ENCODE peak calls at places on chromosomes 7 and 10, in four cellular contexts. One of them, this sample, is unnamed.
A peak's percentile ranks its signal among the peaks of the same experiment; 100 is the strongest.

GRCh38 chr10:111600772-111601171 is 523.9 kb downstream of the ADRA2A start:
- DNase-seq in HepG2: no peak
- DNase-seq in H1: no peak
- DNase-seq in GM12878: no peak
- DNase-seq in this sample: no peak

GRCh38 chr7:831596-832291 is 532 bp upstream of the SUN1 start:
- DNase-seq in HepG2: peak; percentile 35
- DNase-seq in H1: no peak
- DNase-seq in GM12878: peak; percentile 64
- DNase-seq in this sample: no peak

GRCh38 chr7:148507741-148508285 is 82.8 kb upstream of the C7orf33 start:
- DNase-seq in HepG2: no peak
- DNase-seq in H1: no peak
- DNase-seq in GM12878: no peak
- DNase-seq in this sample: no peak

GRCh38 chr10:71631007-71631859 is 88.3 kb downstream of the C10orf105 start:
- DNase-seq in HepG2: no peak
- DNase-seq in H1: no peak
- DNase-seq in GM12878: no peak
- DNase-seq in this sample: peak; percentile 51

GRCh38 chr10:97689637-97690036 is 2.6 kb upstream of the AVPI1 start:
- DNase-seq in HepG2: no peak
- DNase-seq in GM12878: no peak
- DNase-seq in H1: no peak
- DNase-seq in this sample: no peak

GRCh38 chr10:74799840-74800239 is 26.6 kb upstream of the KAT6B start:
- DNase-seq in H1: no peak
- DNase-seq in GM12878: no peak
- DNase-seq in HepG2: peak; percentile 17
- DNase-seq in this sample: no peak

GRCh38 chr7:105325225-105325904 is 63.4 kb downstream of the SRPK2 start:
- DNase-seq in GM12878: no peak
- DNase-seq in HepG2: no peak
- DNase-seq in H1: no peak
- DNase-seq in this sample: no peak

GRCh38 chr10:32210306-32211045 is 136.5 kb downstream of the EPC1 start:
- DNase-seq in GM12878: no peak
- DNase-seq in HepG2: peak; percentile 65
- DNase-seq in H1: peak; percentile 2
- DNase-seq in this sample: no peak

GRCh38 chr10:70786799-70787415 is 1.7 kb upstream of the TBATA start:
- DNase-seq in H1: no peak
- DNase-seq in HepG2: no peak
- DNase-seq in GM12878: no peak
- DNase-seq in this sample: no peak

GRCh38 chr10:98340946-98341345 is 73.0 kb upstream of the LOXL4 start:
- DNase-seq in H1: no peak
- DNase-seq in HepG2: no peak
- DNase-seq in GM12878: no peak
- DNase-seq in this sample: no peak

GRCh38 chr10:6607778-6608177 is 27.7 kb upstream of the PRKCQ start:
- DNase-seq in HepG2: no peak
- DNase-seq in H1: no peak
- DNase-seq in GM12878: no peak
- DNase-seq in this sample: no peak

GRCh38 chr7:29116361-29116760 is 30.0 kb downstream of the CPVL start:
- DNase-seq in H1: no peak
- DNase-seq in HepG2: peak; percentile 69
- DNase-seq in GM12878: no peak
- DNase-seq in this sample: no peak

GRCh38 chr10:84097787-84098353 is 41.4 kb upstream of the GHITM start:
- DNase-seq in HepG2: no peak
- DNase-seq in H1: no peak
- DNase-seq in GM12878: no peak
- DNase-seq in this sample: no peak

GRCh38 chr10:46229144-46229563 is 57.6 kb upstream of the ANTXRL start:
- DNase-seq in HepG2: peak; percentile 46
- DNase-seq in GM12878: no peak
- DNase-seq in H1: no peak
- DNase-seq in this sample: peak; percentile 23

GRCh38 chr10:70053896-70054641 is 1.4 kb downstream of the MACROH2A2 start:
- DNase-seq in H1: no peak
- DNase-seq in HepG2: peak; percentile 20
- DNase-seq in GM12878: no peak
- DNase-seq in this sample: no peak

GRCh38 chr7:47470567-47471357 is 111.1 kb downstream of the TNS3 start:
- DNase-seq in GM12878: no peak
- DNase-seq in H1: peak; percentile 50
- DNase-seq in HepG2: peak; percentile 95
- DNase-seq in this sample: no peak

DNA sequence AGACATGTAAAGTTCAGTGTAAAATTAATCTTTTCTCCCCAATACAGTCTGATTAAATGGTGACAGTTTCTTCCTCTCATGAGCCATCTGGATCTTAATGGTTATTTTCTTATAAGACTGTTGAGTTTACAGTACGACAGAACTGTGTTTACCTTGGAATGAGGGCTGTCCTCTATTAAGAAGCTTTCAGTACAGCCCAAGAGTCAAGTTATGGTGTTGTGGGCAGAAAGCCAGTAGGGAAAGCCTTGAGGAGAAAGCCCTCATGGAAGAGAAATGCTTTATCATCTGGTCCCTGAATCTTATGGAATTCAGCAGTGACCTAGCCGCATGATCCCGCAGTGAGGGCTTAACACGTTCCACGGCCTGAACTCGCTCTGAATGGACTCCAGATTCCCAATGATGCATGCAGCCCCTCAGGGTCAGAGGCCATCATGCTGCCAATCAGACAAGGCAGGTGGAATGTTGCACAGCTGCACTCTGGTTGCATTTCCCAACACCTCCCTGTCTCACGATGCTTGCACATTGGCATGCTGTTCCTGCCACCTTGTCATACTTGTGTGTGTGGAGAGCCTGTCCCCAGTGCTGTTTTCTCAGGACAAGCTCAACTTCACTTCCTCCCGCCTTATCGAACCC is 211.3 kb upstream of the TCF7L2 start:
- DNase-seq in GM12878: no peak
- DNase-seq in HepG2: peak; percentile 54
- DNase-seq in H1: no peak
- DNase-seq in this sample: no peak
- TF ChIP-seq SUZ12 in GM12878: no peak
- TF ChIP-seq SUZ12 in HepG2: no peak
- TF ChIP-seq SUZ12 in H1: no peak
- TF ChIP-seq SUZ12 in this sample: no peak

GRCh38 chr10:48289652-48290238 is 15.2 kb upstream of the FRMPD2 start:
- DNase-seq in HepG2: peak; percentile 54
- DNase-seq in H1: no peak
- DNase-seq in GM12878: no peak
- DNase-seq in this sample: peak; percentile 48
- H3K4me3 ChIP-seq in HepG2: no peak overlapping the region
- H3K4me3 ChIP-seq in H1: no peak overlapping the region
- H3K4me3 ChIP-seq in GM12878: no peak overlapping the region
- H3K4me3 ChIP-seq in this sample: no peak overlapping the region

DNA sequence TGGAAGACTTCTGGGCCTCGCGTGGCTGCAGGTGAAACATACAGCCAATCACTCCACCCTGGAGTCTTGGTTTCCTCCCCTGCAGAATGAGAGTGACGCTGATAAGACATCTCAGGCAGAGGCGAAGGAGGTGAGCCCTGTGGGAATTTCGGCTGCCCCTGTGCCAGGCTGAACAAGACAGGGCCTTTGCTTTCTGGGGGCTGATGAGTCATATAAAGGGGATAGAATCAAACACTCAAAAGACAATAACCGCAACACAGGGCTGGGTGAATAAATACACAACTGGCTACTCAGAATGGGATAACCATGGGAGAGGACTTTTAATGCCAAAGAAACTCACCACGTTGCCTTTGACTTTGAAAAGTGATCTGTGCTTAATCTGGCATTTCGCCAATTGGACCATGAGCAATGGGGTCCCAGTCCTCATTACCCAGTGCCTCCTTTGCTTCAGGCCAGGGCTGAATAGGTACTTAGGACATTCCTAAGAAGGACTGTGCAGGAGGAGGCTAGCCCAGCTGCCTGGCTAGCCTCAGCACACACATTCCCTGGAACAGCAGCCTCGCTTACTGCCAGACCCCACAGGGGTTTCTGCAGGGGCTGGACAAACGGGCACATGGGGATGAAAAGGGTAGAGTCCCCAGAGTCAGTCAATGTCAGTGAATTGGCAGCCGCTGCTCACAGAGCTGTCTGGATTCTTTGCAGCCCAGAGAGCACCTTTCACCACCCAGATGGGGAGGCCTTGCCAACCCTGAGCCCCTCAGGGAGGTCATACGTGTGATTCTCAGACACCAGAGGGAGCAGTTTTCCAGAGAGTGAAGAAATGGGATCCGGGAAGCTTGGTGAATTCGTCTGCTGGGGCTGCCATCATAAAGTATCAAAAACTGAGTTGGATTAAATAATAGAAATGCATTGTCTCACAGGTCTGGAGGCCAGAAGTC is 143.5 kb downstream of the KCNMA1 start:
- DNase-seq in GM12878: no peak
- DNase-seq in H1: no peak
- DNase-seq in HepG2: peak; percentile 10
- DNase-seq in this sample: no peak
- TF ChIP-seq SUZ12 in GM12878: no peak
- TF ChIP-seq SUZ12 in H1: no peak
- TF ChIP-seq SUZ12 in HepG2: no peak
- TF ChIP-seq SUZ12 in this sample: no peak

DNA sequence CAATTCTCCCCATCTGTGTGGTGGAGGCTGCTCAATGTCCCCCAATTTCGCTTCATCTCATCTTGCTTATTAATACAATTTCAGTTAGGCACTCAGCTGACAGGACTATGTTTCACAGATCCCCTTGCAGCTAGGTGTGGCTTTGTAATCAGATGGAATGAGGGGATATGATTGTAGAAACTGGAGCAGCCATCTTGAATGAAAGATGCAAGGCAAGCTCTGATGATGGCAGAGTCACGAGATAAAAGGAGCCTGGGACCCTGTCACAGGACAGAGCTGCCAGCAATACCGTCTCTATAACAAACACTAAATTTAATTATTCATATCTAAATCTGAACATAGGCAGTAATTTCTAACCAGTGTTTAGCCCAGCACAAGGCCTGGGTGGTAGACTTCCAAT is 991 bp upstream of the DLD start:
- DNase-seq in HepG2: no peak
- DNase-seq in GM12878: no peak
- DNase-seq in H1: no peak
- DNase-seq in this sample: no peak
- H3K4me3 ChIP-seq in HepG2: no peak overlapping the region
- H3K4me3 ChIP-seq in GM12878: no peak overlapping the region
- H3K4me3 ChIP-seq in H1: no peak overlapping the region
- H3K4me3 ChIP-seq in this sample: no peak overlapping the region

GRCh38 chr7:4861673-4862072 is at the start of gene PAPOLB:
- DNase-seq in HepG2: no peak
- DNase-seq in GM12878: no peak
- DNase-seq in H1: no peak
- DNase-seq in this sample: no peak

GRCh38 chr7:4857189-4857588 is 4.6 kb downstream of the PAPOLB start:
- DNase-seq in GM12878: no peak
- DNase-seq in H1: no peak
- DNase-seq in HepG2: no peak
- DNase-seq in this sample: no peak

GRCh38 chr7:4866528-4867496 is 5.0 kb upstream of the PAPOLB start:
- DNase-seq in GM12878: no peak
- DNase-seq in H1: no peak
- DNase-seq in HepG2: no peak
- DNase-seq in this sample: no peak

GRCh38 chr7:4861227-4861626 is 603 bp downstream of the PAPOLB start:
- DNase-seq in H1: no peak
- DNase-seq in HepG2: no peak
- DNase-seq in GM12878: no peak
- DNase-seq in this sample: no peak

GRCh38 chr7:4862156-4862555 is 326 bp upstream of the PAPOLB start:
- DNase-seq in HepG2: no peak
- DNase-seq in GM12878: no peak
- DNase-seq in H1: no peak
- DNase-seq in this sample: no peak
- TF ChIP-seq SUZ12 in HepG2: no peak
- TF ChIP-seq SUZ12 in GM12878: no peak
- TF ChIP-seq SUZ12 in H1: no peak
- TF ChIP-seq SUZ12 in this sample: no peak

DNA sequence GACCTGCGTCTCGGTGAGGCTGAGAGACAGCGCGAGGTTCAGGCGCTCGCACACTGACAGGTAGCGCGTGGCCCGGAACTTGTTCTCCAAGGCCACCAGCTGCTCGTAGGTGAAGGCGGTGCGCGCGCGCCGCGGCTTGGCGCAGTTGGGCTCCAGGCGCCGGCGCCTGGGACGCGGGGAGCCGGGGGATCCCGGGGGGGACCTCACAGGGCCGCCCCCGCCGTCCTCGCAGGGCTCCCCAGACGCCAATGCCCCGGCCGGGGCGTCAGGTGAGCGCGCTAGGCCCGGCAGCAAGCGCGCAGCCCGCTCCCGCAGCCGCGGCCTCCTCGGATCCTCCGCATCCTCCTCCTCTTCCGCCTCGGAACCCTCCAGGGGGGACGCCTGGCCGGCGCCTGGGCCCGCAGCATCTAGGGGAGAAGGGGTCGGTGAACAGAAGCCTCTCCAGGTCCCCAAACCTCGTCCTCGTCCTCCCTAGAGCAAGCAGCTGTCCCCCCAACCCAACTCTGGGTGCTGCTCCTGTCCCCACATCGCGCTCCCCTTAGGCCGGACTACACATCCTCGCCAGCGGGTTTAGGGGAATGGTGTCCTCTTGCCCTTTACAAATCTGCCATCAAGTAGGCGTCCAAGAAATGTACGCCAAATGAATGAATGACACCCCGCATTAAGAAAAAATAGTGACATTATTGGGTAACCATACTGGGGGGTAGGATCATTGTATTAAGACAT is 1.9 kb downstream of the NKX1-2 start:
- DNase-seq in GM12878: no peak
- DNase-seq in HepG2: no peak
- DNase-seq in H1: no peak
- DNase-seq in this sample: no peak
- H3K4me3 ChIP-seq in GM12878: no peak overlapping the region
- H3K4me3 ChIP-seq in HepG2: no peak overlapping the region
- H3K4me3 ChIP-seq in H1: peak overlapping the region; percentile 33
- H3K4me3 ChIP-seq in this sample: peak overlapping the region; percentile 82

DNA sequence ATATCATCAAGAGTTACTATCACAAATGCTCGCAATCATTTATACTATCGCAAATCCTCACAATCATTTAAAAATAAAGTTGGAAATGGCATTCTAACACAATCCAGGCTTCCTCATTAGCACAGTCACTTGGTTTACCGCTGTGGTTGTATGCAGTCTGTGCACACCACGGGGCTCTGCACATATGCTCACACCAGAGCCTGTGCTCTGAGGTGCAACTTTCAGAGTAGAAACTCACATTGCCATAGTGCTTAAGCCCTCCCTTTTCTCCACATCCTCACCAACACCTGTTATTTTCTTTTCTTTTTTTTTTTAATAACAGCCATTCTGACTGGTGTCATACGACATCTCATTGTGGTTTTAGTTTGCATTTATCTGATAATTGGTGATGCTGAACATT is 235.6 kb upstream of the KLF6 start:
- DNase-seq in H1: no peak
- DNase-seq in GM12878: no peak
- DNase-seq in HepG2: no peak
- DNase-seq in this sample: no peak
- TF ChIP-seq SUZ12 in H1: no peak
- TF ChIP-seq SUZ12 in GM12878: no peak
- TF ChIP-seq SUZ12 in HepG2: no peak
- TF ChIP-seq SUZ12 in this sample: no peak

This sample was measured in NT2/D1.